ENCODE peak calls at places on chromosome 22, in six cellular contexts. U is neural progenitor cell, D is GM23338, E is SK-N-SH, P is GM23248, K is PC-3. Q is an unnamed sample.

GRCh38 chr22:48438096-48438495 is 1389.6 kb downstream of the BRD1 start:
- DNase-seq in U (no peak), D (no peak), E (no peak), P (no peak), K (no peak), Q (no peak)

GRCh38 chr22:39524089-39524752 is 3.9 kb downstream of the ATF4 start:
- DNase-seq in U (no peak), D (no peak), E (no peak), P (peak), K (no peak), Q (peak)

GRCh38 chr22:40209945-40210485 is 32.3 kb downstream of the TNRC6B start:
- DNase-seq in U (no peak), D (no peak), E (no peak), P (no peak), K (no peak), Q (peak)

GRCh38 chr22:39114157-39114511 is 17.1 kb downstream of the APOBEC3H start:
- DNase-seq in U (peak), D (peak), E (no peak), P (no peak), K (no peak), Q (no peak)

GRCh38 chr22:40376149-40376548 is 5.8 kb downstream of the SGSM3 start:
- DNase-seq in U (no peak), D (no peak), E (no peak), P (no peak), K (no peak), Q (peak)

GRCh38 chr22:22410121-22410520 is 98.4 kb downstream of the ZNF280B start:
- DNase-seq in U (no peak), D (no peak), E (no peak), P (no peak), K (no peak), Q (peak)

GRCh38 chr22:49193901-49194465 is 633.7 kb downstream of the BRD1 start:
- DNase-seq in U (no peak), D (no peak), E (no peak), P (no peak), K (no peak), Q (no peak)

GRCh38 chr22:33796494-33796893 is 123.8 kb downstream of the LARGE1 start:
- DNase-seq in U (no peak), D (peak), E (no peak), P (no peak), K (no peak), Q (no peak)

GRCh38 chr22:37054078-37054440 is 2.5 kb downstream of the KCTD17 start:
- DNase-seq in U (no peak), D (no peak), E (no peak), P (no peak), K (no peak), Q (peak)

GRCh38 chr22:41951898-41952474 is at the start of gene SMIM45:
- DNase-seq in U (peak), D (peak), E (peak), P (no peak), K (no peak), Q (peak)

GRCh38 chr22:49103314-49104052 is 724.2 kb downstream of the BRD1 start:
- DNase-seq in U (peak), D (no peak), E (peak), P (no peak), K (no peak), Q (no peak)

GRCh38 chr22:37337204-37337943 is 55.1 kb downstream of the CYTH4 start:
- DNase-seq in U (no peak), D (no peak), E (no peak), P (peak), K (peak), Q (no peak)

GRCh38 chr22:41557401-41558240 is 3.2 kb upstream of the CSDC2 start:
- DNase-seq in U (no peak), D (peak), E (no peak), P (peak), K (no peak), Q (no peak)

GRCh38 chr22:27588273-27588672 is 213.3 kb downstream of the MN1 start:
- DNase-seq in U (no peak), D (no peak), E (no peak), P (no peak), K (peak), Q (no peak)

GRCh38 chr22:38126928-38127668 is 16.6 kb upstream of the BAIAP2L2 start:
- DNase-seq in U (peak), D (no peak), E (no peak), P (no peak), K (no peak), Q (no peak)

GRCh38 chr22:32695451-32695891 is 106.0 kb upstream of the TIMP3 start:
- DNase-seq in U (no peak), D (no peak), E (no peak), P (peak), K (peak), Q (no peak)

GRCh38 chr22:38467904-38468760 is at the start of gene KDELR3:
- DNase-seq in U (peak), D (peak), E (peak), P (peak), K (peak), Q (no peak)

GRCh38 chr22:42340695-42341383 is 70.4 kb upstream of the TCF20 start:
- DNase-seq in U (peak), D (peak), E (peak), P (no peak), K (no peak), Q (no peak)

GRCh38 chr22:22230438-22230837 is 14.1 kb upstream of the VPREB1 start:
- DNase-seq in U (no peak), D (no peak), E (no peak), P (no peak), K (no peak), Q (no peak)

GRCh38 chr22:41998361-41999261 is at the start of gene WBP2NL:
- DNase-seq in U (no peak), D (peak), E (peak), P (peak), K (peak), Q (peak)

GRCh38 chr22:46660604-46661201 is 40.5 kb downstream of the GRAMD4 start:
- DNase-seq in U (no peak), D (peak), E (peak), P (no peak), K (no peak), Q (no peak)
- TF ChIP-seq EZH2phosphoT487 in U (no peak), D (no peak), E (no peak), P (no peak), K (no peak), Q (no peak)

GRCh38 chr22:18973264-18974031 is 37.4 kb upstream of the PRODH start:
- DNase-seq in U (peak), D (no peak), E (no peak), P (no peak), K (no peak), Q (no peak)

GRCh38 chr22:18971321-18971751 is 35.2 kb upstream of the PRODH start:
- DNase-seq in U (no peak), D (no peak), E (no peak), P (no peak), K (no peak), Q (no peak)

GRCh38 chr22:18968011-18968749 is 32.1 kb upstream of the PRODH start:
- DNase-seq in U (peak), D (peak), E (no peak), P (peak), K (peak), Q (no peak)

GRCh38 chr22:18970180-18970947 is 34.3 kb upstream of the PRODH start:
- DNase-seq in U (peak), D (peak), E (peak), P (peak), K (no peak), Q (no peak)

DNA sequence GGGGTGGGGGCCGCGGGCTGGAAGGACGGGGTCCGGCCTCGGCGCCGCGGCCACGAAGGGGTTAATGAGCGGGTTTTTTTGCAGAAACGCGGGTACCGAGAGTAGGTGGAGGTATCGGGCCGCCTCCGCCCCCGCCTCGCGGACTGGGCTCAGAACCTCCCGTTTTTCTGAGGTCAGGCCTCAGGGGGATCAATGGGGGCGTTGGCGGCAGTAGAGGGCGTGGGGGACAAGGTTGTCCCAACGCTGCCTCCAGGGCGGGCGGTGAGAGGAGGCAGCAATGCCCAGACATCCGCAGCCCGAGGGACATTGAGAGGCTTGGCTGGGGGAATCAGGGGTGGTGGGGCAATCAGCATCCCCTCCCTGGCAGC is 34.8 kb upstream of the PRODH start:
- DNase-seq in U (peak), D (peak), E (peak), P (no peak), K (no peak), Q (no peak)
- H3K4me3 ChIP-seq in U (peak), D (peak), E (peak), P (peak), K (peak), Q (no peak)

GRCh38 chr22:50468626-50469025 is 6.2 kb downstream of the SBF1 start:
- DNase-seq in U (no peak), D (no peak), E (no peak), P (no peak), K (no peak), Q (no peak)
- TF ChIP-seq EZH2phosphoT487 in U (no peak), D (no peak), E (no peak), P (no peak), K (no peak), Q (no peak)

GRCh38 chr22:17774928-17775675 is 833 bp upstream of the BID start:
- DNase-seq in U (peak), D (no peak), E (no peak), P (no peak), K (no peak), Q (no peak)

GRCh38 chr22:17778412-17778976 is 4.2 kb upstream of the BID start:
- DNase-seq in U (no peak), D (no peak), E (no peak), P (no peak), K (no peak), Q (no peak)

GRCh38 chr22:17777717-17778044 is 3.4 kb upstream of the BID start:
- DNase-seq in U (no peak), D (no peak), E (no peak), P (no peak), K (no peak), Q (no peak)

GRCh38 chr22:17775781-17776470 is 1.7 kb upstream of the BID start:
- DNase-seq in U (no peak), D (no peak), E (no peak), P (no peak), K (no peak), Q (no peak)

GRCh38 chr22:17777005-17777716 is 2.9 kb upstream of the BID start:
- DNase-seq in U (no peak), D (no peak), E (no peak), P (no peak), K (no peak), Q (peak)
- H3K4me3 ChIP-seq in U (no peak), D (no peak), E (no peak), P (no peak), K (no peak), Q (peak)

GRCh38 chr22:44092636-44093220 is 68.6 kb downstream of the PARVB start:
- DNase-seq in U (no peak), D (no peak), E (no peak), P (no peak), K (no peak), Q (no peak)

GRCh38 chr22:44091751-44092150 is 67.6 kb downstream of the PARVB start:
- DNase-seq in U (no peak), D (no peak), E (no peak), P (no peak), K (no peak), Q (no peak)

GRCh38 chr22:44090571-44090905 is 66.4 kb downstream of the PARVB start:
- DNase-seq in U (no peak), D (no peak), E (no peak), P (no peak), K (no peak), Q (no peak)

GRCh38 chr22:44089717-44090570 is 65.8 kb downstream of the PARVB start:
- DNase-seq in U (no peak), D (no peak), E (no peak), P (no peak), K (no peak), Q (no peak)

GRCh38 chr22:44091021-44091721 is 67.1 kb downstream of the PARVB start:
- DNase-seq in U (peak), D (peak), E (peak), P (peak), K (peak), Q (peak)
- TF ChIP-seq EZH2phosphoT487 in U (no peak), D (no peak), E (no peak), P (no peak), K (no peak), Q (no peak)

DNA sequence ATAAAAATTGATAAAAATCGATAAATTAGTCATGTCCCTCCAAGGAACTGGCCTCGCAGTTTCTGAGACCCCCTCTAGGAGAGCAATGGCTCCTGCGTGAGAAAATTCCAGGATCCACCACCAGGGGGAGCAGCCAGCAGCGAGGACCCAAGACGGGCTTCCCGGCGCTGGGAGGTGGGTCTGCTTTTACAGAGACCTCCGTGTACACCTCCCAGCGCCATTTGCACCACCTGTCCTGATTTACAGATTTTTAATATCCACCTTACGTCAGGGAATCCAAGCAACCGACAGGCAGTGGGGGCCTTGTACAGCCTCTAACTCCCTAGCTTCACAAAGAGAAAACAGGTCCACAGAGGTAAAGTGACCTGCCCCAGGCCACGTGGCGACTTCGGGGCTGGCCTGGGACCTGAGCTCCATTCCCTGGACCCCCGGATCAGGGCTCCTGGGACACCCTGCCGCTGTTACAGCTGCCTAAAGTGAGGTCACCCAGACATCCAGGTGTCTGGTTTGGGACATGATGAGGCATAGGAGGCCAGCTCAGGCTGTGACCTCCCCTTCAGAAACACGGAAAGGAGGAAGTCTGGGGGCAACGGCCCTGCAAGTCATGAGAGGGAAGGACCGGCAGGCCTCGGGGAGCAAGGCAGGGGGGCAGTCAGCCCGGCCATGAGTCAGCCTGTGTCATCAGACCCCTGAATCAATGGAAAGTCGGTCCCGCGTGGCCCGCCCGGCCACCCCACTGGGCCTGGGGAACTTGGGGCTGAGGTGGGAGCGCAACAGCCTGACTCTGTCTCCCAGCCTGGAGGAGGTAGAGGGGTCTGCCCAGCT is 3.5 kb downstream of the OSM start:
- DNase-seq in U (peak), D (peak), E (peak), P (peak), K (peak), Q (peak)
- H3K4me3 ChIP-seq in U (no peak), D (no peak), E (peak), P (peak), K (peak), Q (no peak)

GRCh38 chr22:44667829-44668189 is 34.2 kb upstream of the PRR5 start:
- DNase-seq in U (no peak), D (no peak), E (no peak), P (peak), K (no peak), Q (no peak)
- TF ChIP-seq EZH2phosphoT487 in U (no peak), D (no peak), E (no peak), P (no peak), K (no peak), Q (no peak)

GRCh38 chr22:35404176-35404575 is 4.2 kb downstream of the MCM5 start:
- DNase-seq in U (no peak), D (no peak), E (no peak), P (no peak), K (no peak), Q (no peak)

GRCh38 chr22:35400335-35400680 is 368 bp downstream of the MCM5 start:
- DNase-seq in U (peak), D (peak), E (no peak), P (peak), K (no peak), Q (peak)

GRCh38 chr22:35399678-35400334 is at the start of gene MCM5:
- DNase-seq in U (peak), D (peak), E (peak), P (peak), K (peak), Q (peak)

GRCh38 chr22:35403356-35403755 is 3.4 kb downstream of the MCM5 start:
- DNase-seq in U (no peak), D (no peak), E (no peak), P (no peak), K (no peak), Q (no peak)

GRCh38 chr22:35401863-35402262 is 1.9 kb downstream of the MCM5 start:
- DNase-seq in U (no peak), D (no peak), E (no peak), P (no peak), K (no peak), Q (no peak)
- H3K4me3 ChIP-seq in U (peak), D (peak), E (no peak), P (no peak), K (peak), Q (peak)

GRCh38 chr22:25758316-25758715 is 16.3 kb downstream of the MYO18B start:
- DNase-seq in U (no peak), D (no peak), E (no peak), P (no peak), K (no peak), Q (no peak)
- TF ChIP-seq EZH2phosphoT487 in U (no peak), D (no peak), E (no peak), P (no peak), K (no peak), Q (no peak)